ENCODE peak calls at places on chromosomes 1 and 21, in four cellular contexts. O, P, D and U are unnamed samples.
A peak's percentile ranks its signal among the peaks of the same experiment; 100 is the strongest.

GRCh38 chr1:6103854-6104530 is 58.3 kb downstream of the KCNAB2 start:
- DNase-seq in O (no peak), D (no peak), P (no peak), U (no peak)

GRCh38 chr1:227396539-227397355 is 78.5 kb upstream of the CDC42BPA start:
- DNase-seq in O (no peak), P (no peak), D (no peak), U (peak; percentile 99)

GRCh38 chr1:222202831-222203230 is 345.1 kb downstream of the HHIPL2 start:
- DNase-seq in P (no peak), D (no peak), O (no peak), U (no peak)

GRCh38 chr1:87004857-87005256 is 90.4 kb downstream of the HS2ST1 start:
- DNase-seq in P (no peak), O (no peak), D (no peak), U (peak; percentile 39)

GRCh38 chr1:151292207-151293030 is 10.3 kb downstream of the ZNF687 start:
- DNase-seq in O (no peak), D (no peak), P (no peak), U (peak; percentile 23)

GRCh38 chr1:162021124-162021523 is 2.5 kb downstream of the OLFML2B start:
- DNase-seq in O (no peak), P (no peak), D (no peak), U (no peak)

GRCh38 chr21:46005481-46005881 is 23.9 kb downstream of the COL6A1 start:
- DNase-seq in O (no peak), P (no peak), D (no peak), U (no peak)

GRCh38 chr1:10975567-10976326 is 36.7 kb upstream of the TARDBP start:
- DNase-seq in P (no peak), O (no peak), D (no peak), U (no peak)

GRCh38 chr21:46095814-46096595 is 1.9 kb upstream of the COL6A2 start:
- DNase-seq in D (no peak), P (no peak), O (no peak), U (no peak)

GRCh38 chr1:3564921-3565831 is 46.1 kb downstream of the MEGF6 start:
- DNase-seq in O (peak; percentile 43), P (peak; percentile 29), D (peak; percentile 58), U (peak; percentile 47)

GRCh38 chr1:8980656-8981055 is 35.0 kb downstream of the CA6 start:
- DNase-seq in P (no peak), D (peak; percentile 35), O (no peak), U (no peak)

GRCh38 chr1:167518331-167518700 is at the start of gene CD247:
- DNase-seq in D (no peak), P (peak; percentile 71), O (peak; percentile 84), U (no peak)

GRCh38 chr1:165257969-165258459 is 98.5 kb downstream of the LMX1A start:
- DNase-seq in D (peak; percentile 63), O (no peak), P (no peak), U (peak; percentile 83)

GRCh38 chr1:227416156-227416865 is 98.0 kb upstream of the CDC42BPA start:
- DNase-seq in P (no peak), O (no peak), D (no peak), U (no peak)

GRCh38 chr1:91704746-91705145 is 181.2 kb downstream of the TGFBR3 start:
- DNase-seq in O (no peak), P (no peak), D (no peak), U (no peak)

GRCh38 chr1:40096646-40096976 is 441 bp downstream of the PPT1 start:
- DNase-seq in P (no peak), O (no peak), D (no peak), U (no peak)

GRCh38 chr1:6491966-6492365 is 499 bp upstream of the PLEKHG5 start:
- DNase-seq in D (peak; percentile 79), O (no peak), P (no peak), U (no peak)

GRCh38 chr1:178886551-178886950 is 15.7 kb upstream of the ANGPTL1 start:
- DNase-seq in O (no peak), D (no peak), P (no peak), U (peak; percentile 64)